ENCODE peak calls at places on chromosomes 12 and 14, in six cellular contexts. One of them, this sample, is unnamed.
A peak's percentile ranks its signal among the peaks of the same experiment; 100 is the strongest.

GRCh38 chr12:20426191-20426590 is 57.9 kb downstream of the PDE3A start:
- DNase-seq in right atrium auricular region: peak; percentile 85
- DNase-seq in tibial artery: peak; percentile 62
- DNase-seq in ovary: peak; percentile 69
- DNase-seq in brain microvascular endothelial cell: no peak
- DNase-seq in lung: no peak
- DNase-seq in this sample: no peak

GRCh38 chr12:48351022-48351708 is 446 bp upstream of the ZNF641 start:
- DNase-seq in right atrium auricular region: peak; percentile 87
- DNase-seq in tibial artery: peak; percentile 77
- DNase-seq in ovary: peak; percentile 85
- DNase-seq in brain microvascular endothelial cell: peak; percentile 66
- DNase-seq in lung: peak; percentile 84
- DNase-seq in this sample: peak; percentile 58

GRCh38 chr12:25894759-25895158 is 63.7 kb upstream of the RASSF8 start:
- DNase-seq in right atrium auricular region: no peak
- DNase-seq in tibial artery: no peak
- DNase-seq in ovary: no peak
- DNase-seq in brain microvascular endothelial cell: no peak
- DNase-seq in lung: no peak
- DNase-seq in this sample: no peak

GRCh38 chr12:85191-85666 is 18.7 kb downstream of the IQSEC3 start:
- DNase-seq in right atrium auricular region: no peak
- DNase-seq in tibial artery: no peak
- DNase-seq in ovary: no peak
- DNase-seq in brain microvascular endothelial cell: no peak
- DNase-seq in lung: no peak
- DNase-seq in this sample: peak; percentile 81

GRCh38 chr12:6313326-6313940 is 3.0 kb downstream of the PLEKHG6 start:
- DNase-seq in right atrium auricular region: no peak
- DNase-seq in tibial artery: no peak
- DNase-seq in ovary: no peak
- DNase-seq in brain microvascular endothelial cell: no peak
- DNase-seq in lung: no peak
- DNase-seq in this sample: no peak

GRCh38 chr12:50055831-50056628 is 1.4 kb upstream of the ASIC1 start:
- DNase-seq in right atrium auricular region: no peak
- DNase-seq in tibial artery: no peak
- DNase-seq in ovary: peak; percentile 59
- DNase-seq in brain microvascular endothelial cell: no peak
- DNase-seq in lung: peak; percentile 44
- DNase-seq in this sample: peak; percentile 20

GRCh38 chr14:80681651-80682050 is 259.9 kb downstream of the CEP128 start:
- DNase-seq in right atrium auricular region: no peak
- DNase-seq in tibial artery: no peak
- DNase-seq in ovary: no peak
- DNase-seq in brain microvascular endothelial cell: no peak
- DNase-seq in lung: no peak
- DNase-seq in this sample: no peak

GRCh38 chr14:100593751-100594624 is 6.8 kb upstream of the BEGAIN start:
- DNase-seq in right atrium auricular region: no peak
- DNase-seq in tibial artery: no peak
- DNase-seq in ovary: peak; percentile 9
- DNase-seq in brain microvascular endothelial cell: no peak
- DNase-seq in lung: no peak
- DNase-seq in this sample: no peak

GRCh38 chr12:74129702-74130101 is 407.9 kb upstream of the ATXN7L3B start:
- DNase-seq in right atrium auricular region: no peak
- DNase-seq in tibial artery: no peak
- DNase-seq in ovary: no peak
- DNase-seq in brain microvascular endothelial cell: peak; percentile 48
- DNase-seq in lung: no peak
- DNase-seq in this sample: no peak

GRCh38 chr14:89620436-89620835 is 203.4 kb upstream of the FOXN3 start:
- DNase-seq in right atrium auricular region: no peak
- DNase-seq in tibial artery: no peak
- DNase-seq in ovary: no peak
- DNase-seq in brain microvascular endothelial cell: no peak
- DNase-seq in lung: no peak
- DNase-seq in this sample: no peak

GRCh38 chr12:111141205-111141604 is 220.8 kb upstream of the MYL2 start:
- DNase-seq in right atrium auricular region: no peak
- DNase-seq in tibial artery: no peak
- DNase-seq in ovary: no peak
- DNase-seq in brain microvascular endothelial cell: no peak
- DNase-seq in lung: no peak
- DNase-seq in this sample: no peak

GRCh38 chr14:50060871-50061663 is 55.3 kb downstream of the VCPKMT start:
- DNase-seq in right atrium auricular region: peak; percentile 79
- DNase-seq in tibial artery: peak; percentile 82
- DNase-seq in ovary: peak; percentile 67
- DNase-seq in brain microvascular endothelial cell: peak; percentile 93
- DNase-seq in lung: no peak
- DNase-seq in this sample: peak; percentile 72

GRCh38 chr14:64763801-64764511 is 59.7 kb downstream of the PLEKHG3 start:
- DNase-seq in right atrium auricular region: no peak
- DNase-seq in tibial artery: no peak
- DNase-seq in ovary: peak; percentile 42
- DNase-seq in brain microvascular endothelial cell: peak; percentile 58
- DNase-seq in lung: no peak
- DNase-seq in this sample: no peak

GRCh38 chr12:1606021-1606622 is 11.7 kb upstream of the FBXL14 start:
- DNase-seq in right atrium auricular region: peak; percentile 95
- DNase-seq in tibial artery: peak; percentile 92
- DNase-seq in ovary: peak; percentile 96
- DNase-seq in brain microvascular endothelial cell: peak; percentile 79
- DNase-seq in lung: peak; percentile 92
- DNase-seq in this sample: peak; percentile 95

GRCh38 chr12:95790912-95791849 is 617 bp upstream of the NTN4 start:
- DNase-seq in right atrium auricular region: no peak
- DNase-seq in tibial artery: no peak
- DNase-seq in ovary: peak; percentile 32
- DNase-seq in brain microvascular endothelial cell: no peak
- DNase-seq in lung: peak; percentile 41
- DNase-seq in this sample: peak; percentile 32

GRCh38 chr12:28409892-28410291 is 219.6 kb downstream of the CCDC91 start:
- DNase-seq in right atrium auricular region: no peak
- DNase-seq in tibial artery: no peak
- DNase-seq in ovary: no peak
- DNase-seq in brain microvascular endothelial cell: peak; percentile 31
- DNase-seq in lung: no peak
- DNase-seq in this sample: no peak

GRCh38 chr14:72715215-72715909 is 178.5 kb downstream of the DPF3 start:
- DNase-seq in right atrium auricular region: no peak
- DNase-seq in tibial artery: no peak
- DNase-seq in ovary: no peak
- DNase-seq in brain microvascular endothelial cell: no peak
- DNase-seq in lung: no peak
- DNase-seq in this sample: no peak

GRCh38 chr12:122888232-122888752 is 7.6 kb downstream of the VPS37B start:
- DNase-seq in right atrium auricular region: peak; percentile 69
- DNase-seq in tibial artery: no peak
- DNase-seq in ovary: no peak
- DNase-seq in brain microvascular endothelial cell: peak; percentile 59
- DNase-seq in lung: peak; percentile 86
- DNase-seq in this sample: peak; percentile 93

GRCh38 chr12:79552186-79552585 is 138.6 kb downstream of the PAWR start:
- DNase-seq in right atrium auricular region: no peak
- DNase-seq in tibial artery: no peak
- DNase-seq in ovary: no peak
- DNase-seq in brain microvascular endothelial cell: no peak
- DNase-seq in lung: no peak
- DNase-seq in this sample: no peak

GRCh38 chr14:76911473-76911872 is 85.3 kb downstream of the LRRC74A start:
- DNase-seq in right atrium auricular region: no peak
- DNase-seq in tibial artery: no peak
- DNase-seq in ovary: no peak
- DNase-seq in brain microvascular endothelial cell: no peak
- DNase-seq in lung: no peak
- DNase-seq in this sample: no peak
- H3K4me3 ChIP-seq in right atrium auricular region: no peak overlapping the region
- H3K4me3 ChIP-seq in tibial artery: no peak overlapping the region
- H3K4me3 ChIP-seq in ovary: no peak overlapping the region
- H3K4me3 ChIP-seq in brain microvascular endothelial cell: no peak overlapping the region
- H3K4me3 ChIP-seq in lung: no peak overlapping the region
- H3K4me3 ChIP-seq in this sample: no peak overlapping the region

GRCh38 chr12:132495629-132496207 is 5.8 kb downstream of the FBRSL1 start:
- DNase-seq in right atrium auricular region: no peak
- DNase-seq in tibial artery: no peak
- DNase-seq in ovary: no peak
- DNase-seq in brain microvascular endothelial cell: no peak
- DNase-seq in lung: no peak
- DNase-seq in this sample: no peak
- H3K4me3 ChIP-seq in right atrium auricular region: no peak overlapping the region
- H3K4me3 ChIP-seq in tibial artery: peak overlapping the region; percentile 2
- H3K4me3 ChIP-seq in ovary: no peak overlapping the region
- H3K4me3 ChIP-seq in brain microvascular endothelial cell: no peak overlapping the region
- H3K4me3 ChIP-seq in lung: no peak overlapping the region
- H3K4me3 ChIP-seq in this sample: no peak overlapping the region

GRCh38 chr12:54560374-54560858 is 11.0 kb downstream of the PDE1B start:
- DNase-seq in right atrium auricular region: peak; percentile 93
- DNase-seq in tibial artery: peak; percentile 97
- DNase-seq in ovary: peak; percentile 95
- DNase-seq in brain microvascular endothelial cell: peak; percentile 68
- DNase-seq in lung: peak; percentile 93
- DNase-seq in this sample: peak; percentile 73
- H3K4me3 ChIP-seq in right atrium auricular region: peak overlapping the region; percentile 43
- H3K4me3 ChIP-seq in tibial artery: peak overlapping the region; percentile 59
- H3K4me3 ChIP-seq in ovary: peak overlapping the region; percentile 29
- H3K4me3 ChIP-seq in brain microvascular endothelial cell: peak overlapping the region; percentile 44
- H3K4me3 ChIP-seq in lung: no peak overlapping the region
- H3K4me3 ChIP-seq in this sample: peak overlapping the region; percentile 8

DNA sequence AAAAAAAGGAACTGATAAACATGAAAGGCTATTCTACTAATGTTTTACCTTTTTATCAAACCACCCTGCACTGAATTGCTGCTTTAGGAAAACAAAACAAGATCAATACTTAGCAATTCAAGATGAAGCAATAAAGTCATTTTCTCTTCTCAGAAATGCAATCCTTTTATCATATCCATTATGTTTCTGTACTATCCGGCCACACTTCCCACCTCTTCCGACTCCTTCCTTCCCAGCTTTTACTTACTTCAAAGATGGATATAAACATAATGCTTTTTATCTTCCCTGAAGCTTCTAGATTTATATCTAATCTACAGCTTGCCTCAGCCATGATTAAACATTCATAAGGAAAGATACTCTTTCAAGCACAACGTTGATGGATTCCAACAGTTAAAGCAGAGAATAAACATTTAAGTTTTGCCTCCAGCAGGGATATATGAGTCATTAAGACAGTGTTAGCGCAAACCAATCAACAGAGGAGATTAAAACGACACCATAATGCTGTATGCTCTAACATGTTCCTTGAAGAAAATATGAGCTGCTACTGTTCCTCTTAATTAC is 74.7 kb upstream of the BBS10 start:
- DNase-seq in right atrium auricular region: no peak
- DNase-seq in tibial artery: no peak
- DNase-seq in ovary: no peak
- DNase-seq in brain microvascular endothelial cell: no peak
- DNase-seq in lung: no peak
- DNase-seq in this sample: no peak
- H3K4me3 ChIP-seq in right atrium auricular region: no peak overlapping the region
- H3K4me3 ChIP-seq in tibial artery: no peak overlapping the region
- H3K4me3 ChIP-seq in ovary: no peak overlapping the region
- H3K4me3 ChIP-seq in brain microvascular endothelial cell: no peak overlapping the region
- H3K4me3 ChIP-seq in lung: no peak overlapping the region
- H3K4me3 ChIP-seq in this sample: no peak overlapping the region

GRCh38 chr12:100324498-100324897 is 32.4 kb upstream of the SLC17A8 start:
- DNase-seq in right atrium auricular region: no peak
- DNase-seq in tibial artery: no peak
- DNase-seq in ovary: no peak
- DNase-seq in brain microvascular endothelial cell: no peak
- DNase-seq in lung: no peak
- DNase-seq in this sample: no peak

GRCh38 chr12:100331871-100332270 is 25.0 kb upstream of the SLC17A8 start:
- DNase-seq in right atrium auricular region: no peak
- DNase-seq in tibial artery: no peak
- DNase-seq in ovary: no peak
- DNase-seq in brain microvascular endothelial cell: no peak
- DNase-seq in lung: no peak
- DNase-seq in this sample: no peak

GRCh38 chr12:100332852-100333251 is 24.0 kb upstream of the SLC17A8 start:
- DNase-seq in right atrium auricular region: no peak
- DNase-seq in tibial artery: no peak
- DNase-seq in ovary: no peak
- DNase-seq in brain microvascular endothelial cell: no peak
- DNase-seq in lung: no peak
- DNase-seq in this sample: no peak

GRCh38 chr12:100326208-100326607 is 30.7 kb upstream of the SLC17A8 start:
- DNase-seq in right atrium auricular region: no peak
- DNase-seq in tibial artery: no peak
- DNase-seq in ovary: no peak
- DNase-seq in brain microvascular endothelial cell: no peak
- DNase-seq in lung: no peak
- DNase-seq in this sample: no peak

DNA sequence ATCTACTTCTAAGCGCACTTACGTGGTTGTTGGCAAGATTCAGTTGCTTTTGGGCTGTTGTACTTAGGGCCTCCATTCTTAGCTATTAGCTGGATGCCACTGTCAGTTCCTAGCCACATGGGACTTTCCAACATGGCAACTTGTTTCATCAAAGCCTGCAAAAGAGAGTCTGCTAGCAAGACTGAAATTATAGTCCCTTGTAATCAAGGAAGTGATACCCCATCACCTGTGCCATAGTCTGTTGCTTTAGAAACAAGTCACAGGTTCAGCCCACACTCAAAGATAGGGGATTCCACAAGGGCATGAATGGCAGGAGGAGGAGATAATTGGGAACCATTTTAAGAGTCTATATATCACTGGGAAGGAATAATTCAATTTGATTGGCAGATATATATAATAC is 27.1 kb upstream of the SLC17A8 start:
- DNase-seq in right atrium auricular region: no peak
- DNase-seq in tibial artery: no peak
- DNase-seq in ovary: no peak
- DNase-seq in brain microvascular endothelial cell: no peak
- DNase-seq in lung: no peak
- DNase-seq in this sample: no peak
- H3K4me3 ChIP-seq in right atrium auricular region: no peak overlapping the region
- H3K4me3 ChIP-seq in tibial artery: no peak overlapping the region
- H3K4me3 ChIP-seq in ovary: no peak overlapping the region
- H3K4me3 ChIP-seq in brain microvascular endothelial cell: no peak overlapping the region
- H3K4me3 ChIP-seq in lung: no peak overlapping the region
- H3K4me3 ChIP-seq in this sample: no peak overlapping the region

DNA sequence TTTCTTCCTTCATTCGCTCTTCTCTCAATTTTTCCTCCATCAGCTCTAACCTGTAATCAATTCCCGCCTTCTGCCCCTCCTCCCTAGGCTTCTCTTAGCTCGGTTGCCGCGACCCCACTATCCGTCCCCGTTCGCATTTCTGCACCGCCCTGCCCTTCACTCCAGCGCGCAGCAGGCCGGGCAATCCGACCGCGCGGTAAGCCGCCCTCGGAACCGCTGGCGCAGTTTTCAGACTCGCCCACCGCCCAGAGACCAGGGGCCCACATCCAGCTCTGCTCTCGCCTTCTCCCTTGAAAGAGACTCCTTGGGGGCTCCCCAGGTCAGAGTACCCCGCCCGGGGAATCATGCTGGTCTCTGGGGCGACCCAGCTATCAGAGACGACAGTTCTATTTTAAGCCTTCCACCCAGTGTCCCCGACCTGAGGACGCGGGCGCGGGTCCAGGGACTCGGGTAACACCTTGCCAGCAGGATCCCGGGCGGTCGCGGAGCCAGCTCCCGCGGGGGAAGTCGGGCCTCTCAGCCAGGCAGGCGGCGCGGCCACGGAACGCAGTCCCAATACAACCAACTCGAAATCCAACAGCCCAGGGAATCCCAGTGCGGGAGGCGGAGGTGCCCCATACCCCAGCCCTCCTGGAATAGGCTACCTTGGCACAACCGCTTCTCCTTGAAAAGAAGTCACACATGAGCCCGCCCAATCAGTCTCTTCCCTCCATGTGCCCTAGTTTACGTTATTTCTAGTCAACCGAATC is 5.7 kb upstream of the SLC38A4 start:
- DNase-seq in right atrium auricular region: no peak
- DNase-seq in tibial artery: no peak
- DNase-seq in ovary: no peak
- DNase-seq in brain microvascular endothelial cell: no peak
- DNase-seq in lung: no peak
- DNase-seq in this sample: peak; percentile 9
- H3K4me3 ChIP-seq in right atrium auricular region: peak overlapping the region; percentile 52
- H3K4me3 ChIP-seq in tibial artery: peak overlapping the region; percentile 59
- H3K4me3 ChIP-seq in ovary: peak overlapping the region; percentile 15
- H3K4me3 ChIP-seq in brain microvascular endothelial cell: peak overlapping the region; percentile 51
- H3K4me3 ChIP-seq in lung: no peak overlapping the region
- H3K4me3 ChIP-seq in this sample: peak overlapping the region; percentile 26